ENCODE peak calls at places on chromosomes 7 and 10, in four cellular contexts. I is mammary epithelial cell, L is neural progenitor cell, A is astrocyte. R is an unnamed sample.

GRCh38 chr7:8442295-8442813 is 8.9 kb downstream of the NXPH1 start:
- DNase-seq in I (no peak), L (no peak), A (no peak), R (no peak)

GRCh38 chr10:132254841-132255240 is 52.9 kb downstream of the STK32C start:
- DNase-seq in I (no peak), L (no peak), A (no peak), R (no peak)

GRCh38 chr7:26291699-26292538 is at the start of gene SNX10:
- DNase-seq in I (peak; percentile 57), L (peak; percentile 88), A (peak; percentile 18), R (peak; percentile 89)

GRCh38 chr7:107966701-107967100 is 36.3 kb downstream of the LAMB1 start:
- DNase-seq in I (peak; percentile 85), L (peak; percentile 64), A (peak; percentile 94), R (no peak)

GRCh38 chr7:116986611-116987565 is 33.6 kb downstream of the ST7 start:
- DNase-seq in I (no peak), L (no peak), A (no peak), R (no peak)

GRCh38 chr7:17930546-17930945 is 9.7 kb downstream of the SNX13 start:
- DNase-seq in I (no peak), L (no peak), A (no peak), R (no peak)

GRCh38 chr10:18737236-18737635 is 78.0 kb downstream of the ARL5B start:
- DNase-seq in I (no peak), L (no peak), A (peak; percentile 64), R (no peak)

GRCh38 chr10:124380256-124380995 is 38.3 kb downstream of the OAT start:
- DNase-seq in I (no peak), L (no peak), A (no peak), R (no peak)

GRCh38 chr7:112877671-112878460 is 87.7 kb upstream of the TMEM168 start:
- DNase-seq in I (no peak), L (no peak), A (no peak), R (no peak)

GRCh38 chr7:158353606-158354570 is 233.7 kb downstream of the PTPRN2 start:
- DNase-seq in I (no peak), L (peak; percentile 71), A (no peak), R (peak; percentile 82)

GRCh38 chr10:5960070-5960972 is 17.0 kb downstream of the IL15RA start:
- DNase-seq in I (no peak), L (no peak), A (peak; percentile 67), R (no peak)

GRCh38 chr7:50281680-50282445 is 22.7 kb upstream of the IKZF1 start:
- DNase-seq in I (no peak), L (no peak), A (no peak), R (peak; percentile 81)

GRCh38 chr10:91800756-91801155 is 2.5 kb downstream of the TNKS2 start:
- DNase-seq in I (no peak), L (no peak), A (no peak), R (no peak)

GRCh38 chr10:3902054-3902808 is 117.2 kb upstream of the KLF6 start:
- DNase-seq in I (no peak), L (peak; percentile 5), A (peak; percentile 67), R (no peak)

GRCh38 chr7:81159402-81159801 is 240.6 kb upstream of the SEMA3C start:
- DNase-seq in I (peak; percentile 77), L (no peak), A (peak; percentile 81), R (no peak)

GRCh38 chr7:128454808-128455555 is 696 bp upstream of the HILPDA start:
- DNase-seq in I (no peak), L (peak; percentile 24), A (peak; percentile 47), R (peak; percentile 61)

GRCh38 chr10:34045571-34046190 is 711.2 kb upstream of the NRP1 start:
- DNase-seq in I (peak; percentile 56), L (no peak), A (peak; percentile 80), R (no peak)

GRCh38 chr10:63115732-63116383 is 17.3 kb upstream of the NRBF2 start:
- DNase-seq in I (peak; percentile 94), L (peak; percentile 61), A (peak; percentile 95), R (no peak)

GRCh38 chr10:113856563-113856962 is 2.1 kb downstream of the NHLRC2 start:
- DNase-seq in I (no peak), L (no peak), A (no peak), R (no peak)

GRCh38 chr10:22666287-22667092 is 47.9 kb downstream of the PIP4K2A start:
- DNase-seq in I (no peak), L (no peak), A (no peak), R (no peak)

GRCh38 chr7:30148426-30148825 is 13.6 kb downstream of the MTURN start:
- DNase-seq in I (no peak), L (no peak), A (no peak), R (no peak)

GRCh38 chr7:45702751-45703150 is 128.6 kb downstream of the ADCY1 start:
- DNase-seq in I (no peak), L (no peak), A (no peak), R (no peak)

GRCh38 chr10:71693377-71693776 is 26.2 kb downstream of the C10orf105 start:
- DNase-seq in I (no peak), L (no peak), A (no peak), R (no peak)

GRCh38 chr10:44981172-44982113 is 2.8 kb upstream of the DEPP1 start:
- DNase-seq in I (peak; percentile 88), L (no peak), A (peak; percentile 93), R (no peak)
- H3K27ac ChIP-seq in I (peak overlapping the region; percentile 95), L (no peak overlapping the region), A (peak overlapping the region; percentile 90), R (no peak overlapping the region)

GRCh38 chr10:96695366-96695765 is 24.9 kb downstream of the PIK3AP1 start:
- DNase-seq in I (no peak), L (no peak), A (no peak), R (peak; percentile 54)
- H3K79me2 ChIP-seq in I (no peaks in the 10 kb centered on the region), L (no peaks in the 10 kb centered on the region), A (no peaks in the 10 kb centered on the region), R (peaks cover 99% of the 10 kb centered on the region)

DNA sequence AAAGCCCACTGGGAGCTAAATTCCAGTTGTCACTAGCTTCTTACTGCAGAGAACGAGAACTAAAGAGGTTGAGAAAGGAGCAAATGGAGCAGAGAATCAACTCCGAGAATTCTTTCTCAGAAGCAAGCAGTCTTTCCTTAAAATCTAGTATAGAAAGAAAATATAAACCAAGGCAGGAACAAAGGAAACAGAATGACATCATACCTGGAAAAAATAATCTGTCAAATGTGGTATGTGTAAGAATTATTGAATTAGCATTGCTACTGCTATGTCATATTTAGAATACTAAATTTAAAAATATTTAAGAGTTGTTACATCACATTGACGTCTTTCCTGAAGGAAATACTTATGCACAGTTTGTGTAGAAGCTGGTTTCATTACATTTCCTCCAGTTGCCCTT is 4.3 kb downstream of the SLF2 start:
- DNase-seq in I (no peak), L (no peak), A (no peak), R (no peak)
- H4K20me1 ChIP-seq in I (no peaks in the 10 kb centered on the region), L (peaks cover 10% of the 10 kb centered on the region), A (peaks cover 26% of the 10 kb centered on the region), R (peaks cover 5% of the 10 kb centered on the region)

GRCh38 chr7:99140813-99141212 is 3.1 kb downstream of the SMURF1 start:
- DNase-seq in I (no peak), L (no peak), A (no peak), R (no peak)
- H3K27ac ChIP-seq in I (peak overlapping the region; percentile 87), L (no peak overlapping the region), A (peak overlapping the region; percentile 7), R (peak overlapping the region; percentile 26)

GRCh38 chr10:28533571-28534304 is 820 bp downstream of the WAC start:
- DNase-seq in I (peak; percentile 28), L (peak; percentile 79), A (no peak), R (peak; percentile 80)

GRCh38 chr10:28533315-28533564 is 322 bp downstream of the WAC start:
- DNase-seq in I (no peak), L (no peak), A (no peak), R (no peak)

GRCh38 chr10:28532223-28532508 is 752 bp upstream of the WAC start:
- DNase-seq in I (no peak), L (no peak), A (no peak), R (peak; percentile 86)

GRCh38 chr10:28530751-28531150 is 2.2 kb upstream of the WAC start:
- DNase-seq in I (no peak), L (no peak), A (no peak), R (no peak)

DNA sequence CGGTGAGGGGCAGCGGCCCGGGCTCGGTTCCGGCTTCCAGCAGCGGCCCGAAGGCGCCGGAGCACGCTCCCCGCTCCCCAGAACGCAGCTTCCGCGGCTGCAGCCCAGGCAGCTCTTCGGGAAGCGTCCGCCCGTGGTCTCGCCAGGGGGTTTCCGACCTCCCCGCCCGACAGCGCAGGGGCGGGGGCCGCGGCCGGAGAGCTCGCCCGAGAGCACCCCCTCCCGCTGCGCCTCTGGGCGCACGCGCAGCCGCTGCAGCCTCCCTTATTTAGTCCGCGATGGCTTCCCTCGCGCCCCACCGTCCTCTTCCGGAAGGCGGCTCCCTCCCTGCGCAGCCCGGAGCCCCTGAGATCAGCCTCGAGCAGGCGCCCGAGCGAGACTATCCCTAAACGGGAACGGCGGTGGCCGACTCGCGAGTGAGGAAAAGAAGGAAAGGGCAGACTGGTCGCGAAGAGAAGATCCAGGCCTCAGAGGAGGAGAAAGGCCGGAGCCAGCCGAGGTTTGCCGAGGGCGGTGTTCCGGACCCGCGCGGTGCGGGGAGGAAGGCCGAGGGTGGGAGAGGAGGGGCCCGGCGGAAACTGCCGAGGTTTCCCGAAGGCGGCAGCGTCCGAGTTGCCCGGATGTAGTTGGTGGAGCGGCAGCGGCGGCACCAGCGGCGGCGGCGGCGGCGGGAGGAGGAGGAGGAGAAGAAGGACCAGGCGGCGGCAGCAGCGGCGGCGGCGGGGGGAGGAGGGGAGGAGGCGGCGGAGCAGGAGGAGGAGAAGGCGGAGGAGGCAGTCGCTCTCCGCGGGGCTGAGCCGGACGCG is at the start of gene WAC:
- DNase-seq in I (peak; percentile 92), L (peak; percentile 97), A (peak; percentile 79), R (peak; percentile 98)
- H3K79me2 ChIP-seq in I (peaks cover 93% of the 10 kb centered on the region), L (peaks cover 95% of the 10 kb centered on the region), A (peaks cover 65% of the 10 kb centered on the region), R (peaks cover 62% of the 10 kb centered on the region)

GRCh38 chr7:105037319-105037718 is 23.3 kb downstream of the KMT2E start:
- DNase-seq in I (no peak), L (no peak), A (no peak), R (no peak)

GRCh38 chr7:105035349-105035748 is 21.3 kb downstream of the KMT2E start:
- DNase-seq in I (no peak), L (no peak), A (no peak), R (no peak)

GRCh38 chr7:105032553-105033214 is 18.7 kb downstream of the KMT2E start:
- DNase-seq in I (no peak), L (no peak), A (no peak), R (no peak)

GRCh38 chr7:105036217-105037168 is 22.5 kb downstream of the KMT2E start:
- DNase-seq in I (no peak), L (no peak), A (no peak), R (no peak)
- H4K20me1 ChIP-seq in I (peaks cover 13% of the 10 kb centered on the region), L (peaks cover 100% of the 10 kb centered on the region), A (peaks cover 88% of the 10 kb centered on the region), R (peaks cover 5% of the 10 kb centered on the region)

DNA sequence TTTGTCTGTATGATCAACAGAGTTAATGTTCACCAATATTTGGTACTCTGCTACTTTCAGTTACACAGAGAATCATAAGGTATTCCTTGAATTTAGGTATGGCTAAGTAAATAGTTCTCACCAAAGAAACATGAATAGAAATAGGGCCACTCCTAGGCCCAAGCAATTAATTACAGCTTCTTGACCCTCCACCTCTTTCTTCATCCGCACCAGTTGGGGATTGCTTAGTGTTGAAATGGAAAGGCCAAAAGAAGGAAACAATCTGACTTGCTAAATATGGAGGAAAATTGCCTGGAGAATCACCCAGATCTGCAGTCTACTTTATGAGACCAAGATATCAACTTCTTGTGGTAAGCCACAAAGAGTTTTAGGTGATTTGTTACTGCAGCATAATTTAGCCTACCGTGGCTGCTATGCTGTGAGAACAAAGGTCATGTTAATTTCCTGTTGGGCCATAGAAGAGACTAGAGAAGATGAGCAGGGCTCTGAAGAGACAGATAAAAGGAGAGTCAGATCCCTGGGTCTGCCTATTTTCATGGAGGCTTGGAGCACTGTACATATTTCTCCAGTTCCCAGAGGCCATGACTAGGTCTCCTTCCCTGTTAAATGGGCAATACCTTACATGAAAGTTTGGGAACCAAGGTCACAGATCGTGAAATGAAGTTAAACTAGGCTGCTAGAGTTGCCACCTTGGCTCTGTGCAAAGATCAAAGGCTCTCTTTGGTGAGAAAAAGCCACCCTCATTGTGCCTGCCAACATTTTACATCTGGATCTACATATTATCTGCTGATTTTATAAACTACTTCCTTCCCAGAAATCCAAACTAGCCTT is 93.3 kb upstream of the GDF10 start:
- DNase-seq in I (no peak), L (no peak), A (peak; percentile 31), R (no peak)
- H3K27ac ChIP-seq in I (no peak overlapping the region), L (no peak overlapping the region), A (no peak overlapping the region), R (no peak overlapping the region)

R was measured in Karpas-422.